ENCODE peak calls at places on chromosome 6, in seven cellular contexts. Q is RWPE1, N is WERI-Rb-1, F is psoas muscle, D is ovary, E is H9, B is hepatocyte. X is an unnamed sample.

GRCh38 chr6:5851261-5851757 is 155.4 kb downstream of the NRN1 start:
- DNase-seq in F (peak; percentile 41), Q (peak; percentile 39), B (peak; percentile 83), N (no peak), D (no peak), E (peak; percentile 91), X (peak; percentile 45)

GRCh38 chr6:80438728-80439127 is 332.3 kb downstream of the BCKDHB start:
- DNase-seq in F (no peak), B (peak; percentile 28), N (no peak), D (no peak), E (no peak), Q (peak; percentile 81), X (no peak)

GRCh38 chr6:28922004-28922840 is 1.6 kb downstream of the TRIM27 start:
- DNase-seq in N (no peak), F (no peak), D (no peak), B (peak; percentile 67), Q (peak; percentile 85), E (no peak), X (no peak)

GRCh38 chr6:115896538-115897129 is 164.1 kb downstream of the FRK start:
- DNase-seq in F (no peak), E (no peak), Q (peak; percentile 33), N (no peak), D (no peak), B (peak; percentile 66), X (no peak)

GRCh38 chr6:3398165-3398562 is 58.7 kb downstream of the SLC22A23 start:
- DNase-seq in D (peak; percentile 27), E (no peak), N (no peak), B (no peak), Q (no peak), F (no peak), X (no peak)

GRCh38 chr6:56959938-56960337 is 5.0 kb downstream of the BEND6 start:
- DNase-seq in D (no peak), N (no peak), B (no peak), F (no peak), Q (peak; percentile 26), E (no peak), X (no peak)

GRCh38 chr6:161244725-161245124 is 29.1 kb downstream of the AGPAT4 start:
- DNase-seq in B (no peak), F (no peak), D (no peak), E (no peak), Q (no peak), N (no peak), X (no peak)

GRCh38 chr6:146544783-146545182 is 1.1 kb downstream of the RAB32 start:
- DNase-seq in F (no peak), N (no peak), E (no peak), Q (no peak), B (peak; percentile 8), D (no peak), X (no peak)

GRCh38 chr6:53432318-53433161 is 83.8 kb upstream of the ELOVL5 start:
- DNase-seq in F (no peak), Q (peak; percentile 25), E (no peak), D (no peak), B (peak; percentile 62), N (peak; percentile 62), X (no peak)

GRCh38 chr6:27177454-27178000 is 70.0 kb upstream of the PRSS16 start:
- DNase-seq in D (peak; percentile 58), E (peak; percentile 90), F (peak; percentile 76), N (peak; percentile 60), B (peak; percentile 92), Q (peak; percentile 88), X (peak; percentile 78)
- H3K27ac ChIP-seq in D (peak overlapping the region; percentile 76), E (no peak overlapping the region), F (peak overlapping the region; percentile 62), N (no peak overlapping the region), B (peak overlapping the region; percentile 90), Q (peak overlapping the region; percentile 91), X (peak overlapping the region; percentile 40)

GRCh38 chr6:125809771-125810315 is 19.1 kb downstream of the NCOA7 start:
- DNase-seq in B (no peak), F (no peak), E (no peak), D (no peak), N (no peak), Q (no peak), X (no peak)

GRCh38 chr6:125807293-125807692 is 16.5 kb downstream of the NCOA7 start:
- DNase-seq in Q (no peak), E (no peak), B (no peak), D (no peak), F (no peak), N (no peak), X (no peak)

GRCh38 chr6:125808591-125808990 is 17.8 kb downstream of the NCOA7 start:
- DNase-seq in F (no peak), D (no peak), B (no peak), E (no peak), Q (no peak), N (no peak), X (no peak)

GRCh38 chr6:125806813-125807212 is 16.1 kb downstream of the NCOA7 start:
- DNase-seq in N (no peak), E (no peak), B (no peak), F (no peak), D (no peak), Q (no peak), X (no peak)

DNA sequence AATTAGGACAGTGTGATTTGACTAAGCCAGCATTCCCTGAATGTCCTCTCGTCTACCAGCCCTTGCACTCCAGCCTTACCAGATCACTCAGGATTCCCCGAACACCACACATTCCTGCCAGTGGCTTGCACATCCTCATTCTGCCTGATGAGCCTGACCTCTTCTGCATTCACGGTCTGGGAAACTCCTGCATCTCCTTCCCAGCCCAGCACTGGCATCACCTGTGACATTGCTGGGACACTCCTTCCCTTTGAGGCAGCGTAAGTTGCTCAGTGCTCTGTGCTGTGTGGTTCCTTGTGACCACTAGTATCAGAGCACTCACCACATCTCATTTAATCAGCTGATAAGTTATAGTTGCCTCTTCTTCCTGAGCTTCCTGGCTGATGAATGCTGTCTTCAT is 17.3 kb downstream of the NCOA7 start:
- DNase-seq in D (no peak), N (no peak), Q (no peak), B (no peak), E (no peak), F (no peak), X (no peak)
- H3K27ac ChIP-seq in D (no peak overlapping the region), N (no peak overlapping the region), Q (no peak overlapping the region), B (no peak overlapping the region), E (no peak overlapping the region), F (no peak overlapping the region), X (peak overlapping the region; percentile 14)

GRCh38 chr6:149716181-149716580 is 1.7 kb downstream of the LATS1 start:
- DNase-seq in Q (no peak), E (no peak), B (no peak), D (no peak), N (no peak), F (no peak), X (no peak)
- H3K27ac ChIP-seq in Q (no peak overlapping the region), E (no peak overlapping the region), B (peak overlapping the region; percentile 100), D (no peak overlapping the region), N (no peak overlapping the region), F (peak overlapping the region; percentile 100), X (no peak overlapping the region)

GRCh38 chr6:159807150-159807859 is 7.2 kb downstream of the PNLDC1 start:
- DNase-seq in D (no peak), N (no peak), F (no peak), B (peak; percentile 48), E (no peak), Q (peak; percentile 46), X (no peak)
- H3K27ac ChIP-seq in D (no peak overlapping the region), N (no peak overlapping the region), F (no peak overlapping the region), B (peak overlapping the region; percentile 80), E (no peak overlapping the region), Q (no peak overlapping the region), X (no peak overlapping the region)

GRCh38 chr6:137351890-137352289 is 132.7 kb upstream of the IFNGR1 start:
- DNase-seq in D (no peak), F (no peak), B (peak; percentile 10), E (no peak), Q (no peak), N (no peak), X (no peak)
- H3K27ac ChIP-seq in D (no peak overlapping the region), F (no peak overlapping the region), B (peak overlapping the region; percentile 40), E (no peak overlapping the region), Q (no peak overlapping the region), N (no peak overlapping the region), X (no peak overlapping the region)

DNA sequence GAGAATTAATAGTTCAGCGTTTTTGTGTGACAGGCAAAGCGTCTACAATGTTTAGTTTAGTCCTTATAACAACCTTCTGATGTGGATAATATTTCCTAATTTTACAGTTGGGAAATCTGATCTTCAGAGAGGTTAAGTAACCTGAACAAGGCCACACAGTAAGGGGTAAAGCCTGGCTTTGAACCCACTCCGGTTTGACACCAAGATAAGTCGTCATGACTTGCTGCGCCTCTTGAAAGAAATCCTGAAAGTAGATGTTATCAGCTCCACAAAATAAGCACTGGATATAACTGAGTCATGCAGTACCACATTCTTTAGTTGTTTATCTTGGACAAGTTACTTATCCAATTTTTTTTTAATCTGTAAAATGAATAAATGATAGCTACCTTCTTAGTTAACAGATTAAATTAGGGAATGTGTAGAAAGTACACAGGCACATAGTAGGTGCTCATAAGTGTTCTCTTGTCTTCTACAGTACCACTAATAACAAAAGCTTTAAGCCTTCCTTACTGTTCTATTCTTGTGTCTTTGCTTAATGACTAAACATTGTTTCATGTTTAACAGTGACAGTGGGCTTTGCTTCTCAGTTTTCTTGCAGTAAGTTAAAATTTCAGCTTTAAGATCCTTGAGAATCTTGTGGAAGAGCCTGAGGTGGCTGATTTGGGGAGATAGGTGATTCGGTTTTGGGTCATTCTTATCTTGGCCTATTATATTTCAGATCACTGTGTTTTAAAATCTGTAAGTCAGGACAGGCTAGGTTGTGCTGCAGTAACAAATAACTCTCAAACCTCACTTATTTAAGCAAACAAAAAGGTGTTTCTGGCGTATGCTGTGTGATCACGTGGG is 2.1 kb downstream of the HIVEP1 start:
- DNase-seq in N (no peak), D (no peak), E (no peak), Q (no peak), B (no peak), F (no peak), X (no peak)
- H3K27ac ChIP-seq in N (no peak overlapping the region), D (no peak overlapping the region), E (no peak overlapping the region), Q (no peak overlapping the region), B (peak overlapping the region; percentile 99), F (no peak overlapping the region), X (no peak overlapping the region)

DNA sequence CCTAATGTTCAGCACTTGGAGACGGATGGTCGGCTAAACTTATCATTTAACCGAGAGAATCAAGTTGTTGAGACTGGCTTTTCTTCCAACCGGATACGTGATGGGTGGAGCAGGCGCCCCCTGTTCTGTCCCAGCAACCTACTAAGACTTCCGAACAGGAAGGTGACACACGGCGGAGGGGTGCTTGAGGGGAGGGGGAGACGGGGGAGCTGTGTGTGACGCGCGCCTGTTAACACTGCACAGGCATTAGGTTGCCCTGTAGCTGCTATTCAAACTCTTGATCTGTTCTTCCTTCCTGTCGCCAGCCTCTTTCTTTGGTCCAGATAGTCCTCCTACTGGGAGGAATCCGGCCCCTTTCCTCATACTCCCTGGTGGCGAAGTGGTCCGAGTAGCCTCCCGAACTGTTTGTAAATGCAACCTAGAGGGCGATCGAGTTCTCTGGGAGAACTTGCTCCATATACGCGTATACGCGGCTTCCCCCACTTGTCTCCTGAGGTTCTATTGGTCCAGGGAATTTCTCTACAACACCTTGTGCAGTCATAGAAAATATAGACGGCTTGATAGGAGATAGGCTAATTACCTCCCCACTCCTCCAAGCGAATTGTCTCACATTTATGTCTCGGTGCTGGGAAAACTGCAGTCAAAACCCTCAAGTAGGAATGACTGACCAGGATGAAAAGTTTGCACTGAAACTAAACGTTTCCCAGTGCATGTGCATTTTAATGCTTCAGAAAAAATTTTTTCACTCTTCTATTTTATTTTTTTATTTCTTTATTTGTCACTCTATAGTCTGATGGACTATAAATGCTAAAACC is 126.0 kb upstream of the SLC2A12 start:
- DNase-seq in F (peak; percentile 66), Q (peak; percentile 66), D (peak; percentile 81), N (peak; percentile 82), B (peak; percentile 92), E (peak; percentile 92), X (peak; percentile 70)
- H3K27ac ChIP-seq in F (peak overlapping the region; percentile 98), Q (peak overlapping the region; percentile 52), D (no peak overlapping the region), N (no peak overlapping the region), B (peak overlapping the region; percentile 86), E (no peak overlapping the region), X (peak overlapping the region; percentile 96)